ENCODE peak calls at places on chromosome 22, in four cellular contexts. One of them, this sample, is unnamed.

GRCh38 chr22:43118953-43119458 is 8.5 kb downstream of the BIK start:
- DNase-seq in omental fat pad: no peak
- DNase-seq in thoracic aorta: no peak
- DNase-seq in choroid plexus epithelial cell: no peak
- DNase-seq in this sample: no peak

GRCh38 chr22:47630741-47631534 is 868.5 kb downstream of the TBC1D22A start:
- DNase-seq in omental fat pad: no peak
- DNase-seq in thoracic aorta: no peak
- DNase-seq in choroid plexus epithelial cell: no peak
- DNase-seq in this sample: no peak

GRCh38 chr22:22833488-22833887 is 54.1 kb upstream of the IGLL5 start:
- DNase-seq in omental fat pad: no peak
- DNase-seq in thoracic aorta: no peak
- DNase-seq in choroid plexus epithelial cell: no peak
- DNase-seq in this sample: no peak

GRCh38 chr22:48052621-48052890 is 1290.1 kb downstream of the TBC1D22A start:
- DNase-seq in omental fat pad: no peak
- DNase-seq in thoracic aorta: no peak
- DNase-seq in choroid plexus epithelial cell: no peak
- DNase-seq in this sample: no peak

GRCh38 chr22:37030560-37031281 is 11.2 kb downstream of the MPST start:
- DNase-seq in omental fat pad: no peak
- DNase-seq in thoracic aorta: no peak
- DNase-seq in choroid plexus epithelial cell: no peak
- DNase-seq in this sample: no peak

GRCh38 chr22:45804986-45805325 is 133.3 kb downstream of the ATXN10 start:
- DNase-seq in omental fat pad: no peak
- DNase-seq in thoracic aorta: no peak
- DNase-seq in choroid plexus epithelial cell: peak
- DNase-seq in this sample: no peak

GRCh38 chr22:37742374-37743092 is 45.7 kb downstream of the TRIOBP start:
- DNase-seq in omental fat pad: no peak
- DNase-seq in thoracic aorta: no peak
- DNase-seq in choroid plexus epithelial cell: peak
- DNase-seq in this sample: no peak

GRCh38 chr22:41920271-41920976 is 5.5 kb upstream of the SHISA8 start:
- DNase-seq in omental fat pad: no peak
- DNase-seq in thoracic aorta: no peak
- DNase-seq in choroid plexus epithelial cell: no peak
- DNase-seq in this sample: no peak

DNA sequence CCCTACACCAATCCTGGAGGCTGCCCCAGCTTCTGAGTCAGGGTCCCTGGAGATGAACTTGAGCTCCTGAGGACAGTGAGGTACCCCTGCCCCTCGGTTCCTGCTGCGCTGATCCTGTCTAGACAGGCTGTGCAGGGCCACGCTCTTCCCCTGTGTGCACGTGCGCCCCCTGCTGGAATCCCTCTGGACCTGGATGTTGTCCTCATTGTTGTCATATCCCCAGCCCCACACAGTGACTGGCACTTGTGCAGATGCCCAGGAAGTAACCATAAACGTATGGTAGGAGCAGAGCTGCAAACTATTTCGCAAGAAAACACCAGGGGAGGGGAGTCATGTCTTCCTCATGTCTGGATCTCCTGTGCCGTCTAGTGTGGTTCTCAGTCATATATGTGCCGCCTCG is 114.7 kb downstream of the CRYBB2 start:
- DNase-seq in omental fat pad: no peak
- DNase-seq in thoracic aorta: no peak
- DNase-seq in choroid plexus epithelial cell: peak
- DNase-seq in this sample: no peak
- TF ChIP-seq CTCF in omental fat pad: no peak
- TF ChIP-seq CTCF in thoracic aorta: no peak
- TF ChIP-seq CTCF in choroid plexus epithelial cell: peak
- TF ChIP-seq CTCF in this sample: no peak

DNA sequence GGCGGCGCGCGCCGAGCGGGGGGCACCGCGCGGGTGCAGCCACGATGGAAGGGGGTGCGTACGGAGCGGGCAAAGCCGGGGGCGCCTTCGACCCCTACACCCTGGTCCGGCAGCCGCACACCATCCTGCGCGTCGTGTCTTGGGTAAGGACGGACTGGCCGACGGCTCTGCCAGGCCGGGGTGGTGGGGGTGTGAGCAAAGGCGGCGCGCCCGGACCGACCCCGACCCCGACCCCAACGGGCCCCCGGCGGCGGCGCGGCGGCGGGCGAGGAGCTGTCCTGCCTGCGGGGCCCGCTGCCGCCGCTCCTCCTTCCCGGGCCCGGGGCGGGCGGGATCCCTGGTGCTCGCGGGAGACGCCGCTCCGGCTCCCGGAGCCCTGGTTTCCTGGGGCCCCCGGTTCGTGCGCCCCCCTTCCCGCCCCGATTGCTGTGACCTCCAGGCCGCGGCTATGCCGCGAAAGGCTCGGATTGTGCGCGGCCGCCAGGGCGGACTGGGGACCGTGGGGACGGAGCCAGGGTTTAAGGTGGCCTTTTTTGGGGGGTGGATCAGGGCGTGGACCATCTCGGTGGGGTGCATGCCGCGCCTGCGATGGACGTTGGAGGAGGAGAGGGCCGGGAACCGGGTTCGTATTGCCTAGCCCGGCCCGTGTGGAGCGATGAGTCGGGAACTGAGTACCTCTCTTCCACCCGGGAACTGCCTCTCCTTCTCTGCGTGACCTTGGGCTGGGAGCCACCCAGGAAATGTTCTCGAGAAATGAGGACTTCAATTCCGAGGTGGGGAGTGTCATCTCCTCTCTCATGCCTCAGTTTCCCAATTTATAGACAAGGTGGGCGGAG is at the start of gene SYNGR1:
- DNase-seq in omental fat pad: no peak
- DNase-seq in thoracic aorta: no peak
- DNase-seq in choroid plexus epithelial cell: no peak
- DNase-seq in this sample: no peak
- TF ChIP-seq CTCF in omental fat pad: no peak
- TF ChIP-seq CTCF in thoracic aorta: no peak
- TF ChIP-seq CTCF in choroid plexus epithelial cell: no peak
- TF ChIP-seq CTCF in this sample: no peak

GRCh38 chr22:29306175-29306829 is at the start of gene GAS2L1:
- DNase-seq in omental fat pad: no peak
- DNase-seq in thoracic aorta: no peak
- DNase-seq in choroid plexus epithelial cell: peak
- DNase-seq in this sample: no peak

GRCh38 chr22:29307658-29308147 is 1.3 kb downstream of the GAS2L1 start:
- DNase-seq in omental fat pad: no peak
- DNase-seq in thoracic aorta: no peak
- DNase-seq in choroid plexus epithelial cell: no peak
- DNase-seq in this sample: no peak

GRCh38 chr22:29308148-29308790 is 1.8 kb downstream of the GAS2L1 start:
- DNase-seq in omental fat pad: no peak
- DNase-seq in thoracic aorta: no peak
- DNase-seq in choroid plexus epithelial cell: no peak
- DNase-seq in this sample: no peak

GRCh38 chr22:29305836-29306174 is 645 bp upstream of the GAS2L1 start:
- DNase-seq in omental fat pad: no peak
- DNase-seq in thoracic aorta: no peak
- DNase-seq in choroid plexus epithelial cell: no peak
- DNase-seq in this sample: no peak

DNA sequence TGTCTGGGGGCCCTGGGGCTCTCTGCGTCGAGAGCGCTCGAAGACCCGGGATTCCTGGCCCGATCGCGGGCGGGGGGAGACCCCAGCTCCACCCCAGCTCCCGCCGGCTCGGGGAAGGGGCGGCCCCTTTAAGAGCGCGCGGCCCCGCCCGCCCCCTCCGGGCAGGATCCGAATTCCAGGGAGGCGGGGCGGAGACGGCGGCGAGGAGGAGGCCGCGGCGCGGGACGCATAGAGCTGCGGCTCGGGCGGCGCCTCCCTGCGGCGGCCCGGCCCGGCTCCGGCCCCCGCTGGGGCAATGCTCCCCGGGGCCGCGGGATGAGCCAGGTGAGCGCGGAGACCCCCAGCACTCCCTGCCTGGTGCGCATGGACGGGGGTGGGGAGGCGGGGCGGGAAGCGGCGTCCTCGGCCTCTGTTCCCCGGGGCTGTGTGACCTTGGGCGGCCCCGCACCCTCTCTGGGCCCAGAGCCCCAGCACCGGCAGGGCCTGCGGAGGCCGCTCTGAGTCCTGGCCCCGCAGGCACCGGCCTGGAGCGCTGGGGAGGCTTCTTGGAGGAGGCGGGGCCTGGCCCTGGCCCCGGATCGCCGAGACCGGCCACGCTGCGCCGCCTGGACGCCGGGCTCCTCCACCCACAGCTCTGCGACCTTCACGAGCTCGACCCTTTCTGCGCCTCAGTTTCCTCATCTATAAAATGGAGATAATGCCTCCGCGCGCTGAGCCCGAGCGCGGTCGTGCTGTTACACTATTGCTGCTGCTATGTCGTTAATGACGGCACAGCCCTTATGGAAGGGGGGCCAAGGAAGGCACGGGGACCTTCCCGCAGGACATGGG is 594 bp downstream of the GAS2L1 start:
- DNase-seq in omental fat pad: no peak
- DNase-seq in thoracic aorta: no peak
- DNase-seq in choroid plexus epithelial cell: peak
- DNase-seq in this sample: no peak
- TF ChIP-seq CTCF in omental fat pad: no peak
- TF ChIP-seq CTCF in thoracic aorta: no peak
- TF ChIP-seq CTCF in choroid plexus epithelial cell: no peak
- TF ChIP-seq CTCF in this sample: no peak

GRCh38 chr22:39284142-39284980 is 35.1 kb downstream of the RPL3 start:
- DNase-seq in omental fat pad: no peak
- DNase-seq in thoracic aorta: no peak
- DNase-seq in choroid plexus epithelial cell: no peak
- DNase-seq in this sample: no peak
- TF ChIP-seq CTCF in omental fat pad: no peak
- TF ChIP-seq CTCF in thoracic aorta: no peak
- TF ChIP-seq CTCF in choroid plexus epithelial cell: no peak
- TF ChIP-seq CTCF in this sample: no peak